ENCODE peak calls at places on chromosome 2, in six cellular contexts. Q is CD4-positive, alpha-beta memory T cell; C is OCI-LY7; B is PC-3; J is fibroblast of lung; N is psoas muscle. U is an unnamed sample.

GRCh38 chr2:109290887-109291675 is 162.1 kb downstream of the SH3RF3 start:
- DNase-seq in Q (no peak), C (no peak), B (no peak), J (peak; percentile 66), N (no peak), U (no peak)

GRCh38 chr2:173884403-173884802 is 80.8 kb downstream of the SP3 start:
- DNase-seq in Q (peak; percentile 21), C (peak; percentile 41), B (peak; percentile 78), J (peak; percentile 52), N (peak; percentile 35), U (peak; percentile 76)

GRCh38 chr2:43025709-43026290 is 200.6 kb downstream of the ZFP36L2 start:
- DNase-seq in Q (no peak), C (no peak), B (no peak), J (no peak), N (no peak), U (no peak)

GRCh38 chr2:64606495-64607363 is 47.0 kb downstream of the SERTAD2 start:
- DNase-seq in Q (peak; percentile 88), C (peak; percentile 59), B (peak; percentile 84), J (peak; percentile 49), N (peak; percentile 88), U (peak; percentile 92)

GRCh38 chr2:195532628-195533271 is 124.3 kb upstream of the SLC39A10 start:
- DNase-seq in Q (peak; percentile 67), C (peak; percentile 32), B (peak; percentile 7), J (peak; percentile 31), N (no peak), U (no peak)

GRCh38 chr2:105847056-105847455 is 102.3 kb downstream of the NCK2 start:
- DNase-seq in Q (no peak), C (no peak), B (no peak), J (no peak), N (no peak), U (no peak)

GRCh38 chr2:164871404-164871803 is 29.8 kb upstream of the COBLL1 start:
- DNase-seq in Q (no peak), C (no peak), B (no peak), J (no peak), N (no peak), U (no peak)

GRCh38 chr2:219284501-219285347 is 5.6 kb downstream of the DNAJB2 start:
- DNase-seq in Q (no peak), C (no peak), B (no peak), J (no peak), N (no peak), U (no peak)

GRCh38 chr2:157805519-157805918 is 70.6 kb downstream of the ACVR1 start:
- DNase-seq in Q (no peak), C (no peak), B (no peak), J (no peak), N (no peak), U (no peak)

GRCh38 chr2:12515871-12516270 is 200.9 kb upstream of the TRIB2 start:
- DNase-seq in Q (no peak), C (no peak), B (no peak), J (no peak), N (no peak), U (no peak)

GRCh38 chr2:135164431-135164830 is 112.3 kb downstream of the RAB3GAP1 start:
- DNase-seq in Q (no peak), C (no peak), B (peak; percentile 96), J (no peak), N (no peak), U (no peak)

GRCh38 chr2:106890611-106891010 is 4.6 kb upstream of the ST6GAL2 start:
- DNase-seq in Q (no peak), C (no peak), B (no peak), J (no peak), N (no peak), U (no peak)

GRCh38 chr2:234463626-234464290 is 33.1 kb downstream of the ARL4C start:
- DNase-seq in Q (peak; percentile 83), C (no peak), B (peak; percentile 92), J (peak; percentile 30), N (no peak), U (no peak)

GRCh38 chr2:157056200-157056676 is 201.3 kb upstream of the GALNT5 start:
- DNase-seq in Q (no peak), C (no peak), B (peak; percentile 61), J (peak; percentile 96), N (no peak), U (no peak)

GRCh38 chr2:98912221-98912851 is 23.7 kb downstream of the CRACDL start:
- DNase-seq in Q (no peak), C (no peak), B (peak; percentile 90), J (peak; percentile 87), N (peak; percentile 35), U (no peak)

DNA sequence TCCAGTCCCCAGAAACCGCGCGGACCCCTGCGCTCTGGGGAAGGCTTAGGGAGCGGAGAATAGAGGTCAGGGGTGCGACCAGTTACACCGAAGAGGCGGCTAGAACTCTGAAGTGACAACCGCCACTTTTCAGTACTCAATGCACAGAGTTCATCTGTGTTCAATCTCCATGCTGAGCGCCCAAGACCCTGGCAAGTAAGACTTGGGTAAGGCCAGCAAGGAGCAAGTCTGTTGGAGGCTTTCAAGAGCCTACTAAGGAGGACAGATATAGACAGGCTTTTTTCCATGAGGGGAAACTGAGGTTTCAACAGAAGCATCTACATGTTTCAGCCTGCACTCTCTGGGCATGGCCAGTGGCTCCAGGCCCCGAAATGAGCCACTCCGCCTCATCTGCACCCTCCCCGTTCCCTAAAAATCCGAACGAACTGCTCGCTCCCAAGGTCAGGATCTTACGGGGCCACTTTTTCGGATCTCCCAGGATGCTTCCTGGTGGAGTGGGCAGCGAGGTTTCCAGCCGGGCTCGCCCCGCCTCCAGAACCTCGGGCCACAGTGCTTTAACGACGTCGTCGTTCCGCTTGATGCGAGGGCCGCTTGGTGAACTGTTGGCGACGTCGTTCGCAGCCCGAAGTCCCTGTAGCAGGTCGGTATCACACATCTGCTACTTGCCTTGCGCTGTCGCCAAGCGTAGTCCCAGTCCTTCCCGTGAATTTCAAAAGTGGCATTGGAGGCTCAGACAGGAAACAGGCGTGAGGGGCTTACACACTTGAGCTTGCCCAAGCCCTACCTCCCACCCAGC is 15.5 kb downstream of the EVX2 start:
- DNase-seq in Q (no peak), C (no peak), B (no peak), J (no peak), N (no peak), U (no peak)
- H3K4me3 ChIP-seq in Q (no peak overlapping the region), C (no peak overlapping the region), B (no peak overlapping the region), J (no peak overlapping the region), N (peak overlapping the region; percentile 61), U (peak overlapping the region; percentile 17)

GRCh38 chr2:71458413-71459083 is 5.2 kb downstream of the DYSF start:
- DNase-seq in Q (no peak), C (no peak), B (peak; percentile 35), J (peak; percentile 16), N (no peak), U (no peak)

GRCh38 chr2:71459084-71459431 is 5.7 kb downstream of the DYSF start:
- DNase-seq in Q (no peak), C (no peak), B (no peak), J (no peak), N (no peak), U (no peak)

GRCh38 chr2:71456617-71457016 is 3.3 kb downstream of the DYSF start:
- DNase-seq in Q (no peak), C (no peak), B (no peak), J (no peak), N (no peak), U (no peak)

GRCh38 chr2:71457123-71457958 is 4.0 kb downstream of the DYSF start:
- DNase-seq in Q (no peak), C (no peak), B (no peak), J (no peak), N (no peak), U (no peak)

GRCh38 chr2:71457959-71458322 is 4.6 kb downstream of the DYSF start:
- DNase-seq in Q (no peak), C (no peak), B (no peak), J (no peak), N (no peak), U (no peak)
- H3K4me1 ChIP-seq in Q (peaks cover 13% of the 10 kb centered on the region), C (peaks cover 10% of the 10 kb centered on the region), B (peaks cover 25% of the 10 kb centered on the region), J (no peaks in the 10 kb centered on the region), N (peaks cover 84% of the 10 kb centered on the region), U (peaks cover 50% of the 10 kb centered on the region)

GRCh38 chr2:26651458-26652155 is 10.4 kb upstream of the CIB4 start:
- DNase-seq in Q (no peak), C (no peak), B (no peak), J (no peak), N (no peak), U (no peak)

GRCh38 chr2:26654061-26654340 is 12.8 kb upstream of the CIB4 start:
- DNase-seq in Q (no peak), C (no peak), B (no peak), J (no peak), N (no peak), U (no peak)

GRCh38 chr2:26652361-26653041 is 11.3 kb upstream of the CIB4 start:
- DNase-seq in Q (no peak), C (no peak), B (no peak), J (peak; percentile 84), N (no peak), U (no peak)

GRCh38 chr2:26655611-26656195 is 14.5 kb upstream of the CIB4 start:
- DNase-seq in Q (no peak), C (no peak), B (no peak), J (no peak), N (no peak), U (no peak)

DNA sequence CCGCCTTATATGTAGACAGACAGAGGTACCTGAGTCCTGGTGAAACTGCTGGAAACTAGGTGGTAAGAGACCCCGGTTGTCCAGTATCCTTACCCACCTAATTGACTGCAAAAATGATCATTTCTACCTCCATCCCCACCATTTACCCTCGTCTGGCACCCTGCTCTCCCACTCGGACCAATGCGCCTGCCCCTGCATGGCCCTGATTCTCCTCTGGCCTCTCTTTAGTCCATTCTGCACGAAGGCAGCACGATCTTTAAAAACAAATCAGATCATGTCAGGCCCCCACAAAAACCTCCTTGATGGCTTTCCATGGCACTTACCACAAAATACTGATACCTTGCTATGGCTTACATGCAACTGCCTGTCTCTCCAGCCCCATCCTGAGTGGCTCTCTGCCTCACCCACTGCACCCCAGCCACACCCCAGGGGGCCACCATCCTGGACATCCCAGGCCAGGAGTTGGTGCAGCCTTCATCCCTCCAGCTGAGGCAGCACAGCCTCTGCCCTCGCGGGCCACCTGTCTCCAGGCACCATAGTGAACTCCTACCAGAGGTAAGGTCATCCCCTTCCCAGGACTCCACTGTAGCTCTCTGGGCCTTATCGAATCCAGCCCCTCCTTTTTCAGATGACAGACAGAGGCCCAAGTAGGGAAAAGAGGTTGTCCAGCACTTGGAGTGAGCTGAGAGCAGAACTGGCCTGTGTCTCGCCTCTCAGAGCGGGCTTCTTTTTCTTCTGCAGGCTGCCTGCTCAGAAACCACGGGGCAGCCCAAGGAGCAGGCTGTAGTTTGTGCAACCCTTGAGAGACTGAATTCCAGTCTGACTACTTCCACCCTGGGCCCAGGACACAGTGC is 12.3 kb upstream of the CIB4 start:
- DNase-seq in Q (no peak), C (no peak), B (no peak), J (no peak), N (no peak), U (peak; percentile 48)
- H3K27ac ChIP-seq in Q (no peak overlapping the region), C (no peak overlapping the region), B (no peak overlapping the region), J (no peak overlapping the region), N (no peak overlapping the region), U (no peak overlapping the region)

DNA sequence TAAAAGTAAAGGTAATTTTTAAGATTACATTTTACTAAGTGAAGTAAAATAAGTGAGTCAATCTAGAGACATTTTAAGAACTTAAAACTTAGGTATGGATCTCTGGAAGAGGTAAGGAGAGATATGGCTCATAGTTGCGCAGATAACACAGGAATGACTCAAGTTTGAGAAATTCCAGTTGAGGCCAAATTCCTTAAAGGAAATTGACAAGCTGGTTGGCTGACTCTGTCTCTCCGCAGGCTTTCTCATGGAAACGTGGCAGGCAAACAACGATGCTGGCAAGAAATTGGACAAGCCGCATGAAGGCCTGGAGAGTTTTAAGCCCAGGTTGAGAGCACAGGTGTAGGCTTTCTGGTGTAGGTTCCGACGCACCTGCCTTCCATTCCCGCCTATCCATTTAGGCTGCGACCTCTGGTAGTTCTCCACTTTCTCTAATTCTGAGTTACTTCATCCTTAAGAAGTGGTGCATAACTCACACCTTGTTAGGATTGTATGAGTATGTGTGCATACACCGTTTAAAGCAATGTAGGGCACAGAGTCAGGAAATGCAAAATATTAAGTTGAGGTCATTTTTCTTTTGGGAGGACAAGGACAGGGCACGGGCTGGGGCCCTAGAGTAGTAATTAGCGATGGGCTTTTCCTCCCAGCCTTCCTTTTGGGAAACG is 589 bp upstream of the DAW1 start:
- DNase-seq in Q (no peak), C (no peak), B (peak; percentile 95), J (peak; percentile 68), N (no peak), U (no peak)
- H3K4me3 ChIP-seq in Q (no peak overlapping the region), C (no peak overlapping the region), B (peak overlapping the region; percentile 17), J (peak overlapping the region; percentile 51), N (peak overlapping the region; percentile 35), U (peak overlapping the region; percentile 32)

U was measured in tibial artery.